ENCODE peak calls at places on chromosomes 1 and 21, in five cellular contexts. One of them, this sample, is unnamed.

GRCh38 chr1:91643431-91643830 is 142.8 kb downstream of the CDC7 start:
- DNase-seq in cardiac muscle cell: no peak
- DNase-seq in skeletal muscle cell: no peak
- DNase-seq in fibroblast of lung: no peak
- DNase-seq in neural progenitor cell: no peak
- DNase-seq in this sample: no peak

GRCh38 chr1:19289244-19289643 is 674 bp upstream of the AKR7A3 start:
- DNase-seq in cardiac muscle cell: no peak
- DNase-seq in skeletal muscle cell: no peak
- DNase-seq in fibroblast of lung: no peak
- DNase-seq in neural progenitor cell: no peak
- DNase-seq in this sample: no peak

GRCh38 chr1:41639332-41639936 is 155.0 kb upstream of the EDN2 start:
- DNase-seq in cardiac muscle cell: peak
- DNase-seq in skeletal muscle cell: no peak
- DNase-seq in fibroblast of lung: peak
- DNase-seq in neural progenitor cell: no peak
- DNase-seq in this sample: no peak

GRCh38 chr1:63329621-63330330 is 7.4 kb downstream of the FOXD3 start:
- DNase-seq in cardiac muscle cell: no peak
- DNase-seq in skeletal muscle cell: no peak
- DNase-seq in fibroblast of lung: no peak
- DNase-seq in neural progenitor cell: no peak
- DNase-seq in this sample: no peak

GRCh38 chr1:234919061-234919755 is 209.4 kb downstream of the TOMM20 start:
- DNase-seq in cardiac muscle cell: no peak
- DNase-seq in skeletal muscle cell: no peak
- DNase-seq in fibroblast of lung: no peak
- DNase-seq in neural progenitor cell: no peak
- DNase-seq in this sample: no peak

GRCh38 chr1:217076902-217077301 is 353.7 kb upstream of the ESRRG start:
- DNase-seq in cardiac muscle cell: peak
- DNase-seq in skeletal muscle cell: no peak
- DNase-seq in fibroblast of lung: peak
- DNase-seq in neural progenitor cell: no peak
- DNase-seq in this sample: no peak

GRCh38 chr1:16254263-16254948 is 17.4 kb upstream of the CPLANE2 start:
- DNase-seq in cardiac muscle cell: no peak
- DNase-seq in skeletal muscle cell: no peak
- DNase-seq in fibroblast of lung: peak
- DNase-seq in neural progenitor cell: no peak
- DNase-seq in this sample: no peak

GRCh38 chr1:3795453-3796214 is 664 bp downstream of the LRRC47 start:
- DNase-seq in cardiac muscle cell: no peak
- DNase-seq in skeletal muscle cell: no peak
- DNase-seq in fibroblast of lung: no peak
- DNase-seq in neural progenitor cell: no peak
- DNase-seq in this sample: no peak

GRCh38 chr1:150021191-150021688 is 10.7 kb upstream of the OTUD7B start:
- DNase-seq in cardiac muscle cell: no peak
- DNase-seq in skeletal muscle cell: no peak
- DNase-seq in fibroblast of lung: no peak
- DNase-seq in neural progenitor cell: no peak
- DNase-seq in this sample: no peak

GRCh38 chr1:226304291-226304955 is 4.5 kb downstream of the LIN9 start:
- DNase-seq in cardiac muscle cell: no peak
- DNase-seq in skeletal muscle cell: no peak
- DNase-seq in fibroblast of lung: no peak
- DNase-seq in neural progenitor cell: no peak
- DNase-seq in this sample: no peak

GRCh38 chr21:37658121-37658993 is 257.9 kb downstream of the KCNJ6 start:
- DNase-seq in cardiac muscle cell: no peak
- DNase-seq in skeletal muscle cell: no peak
- DNase-seq in fibroblast of lung: no peak
- DNase-seq in neural progenitor cell: no peak
- DNase-seq in this sample: no peak

GRCh38 chr1:64163972-64164371 is 39.5 kb upstream of the UBE2U start:
- DNase-seq in cardiac muscle cell: peak
- DNase-seq in skeletal muscle cell: no peak
- DNase-seq in fibroblast of lung: peak
- DNase-seq in neural progenitor cell: peak
- DNase-seq in this sample: no peak

GRCh38 chr1:206050655-206051235 is 2.2 kb upstream of the RHEX start:
- DNase-seq in cardiac muscle cell: no peak
- DNase-seq in skeletal muscle cell: no peak
- DNase-seq in fibroblast of lung: peak
- DNase-seq in neural progenitor cell: no peak
- DNase-seq in this sample: no peak

GRCh38 chr1:14095001-14095400 is 395.0 kb downstream of the PRDM2 start:
- DNase-seq in cardiac muscle cell: peak
- DNase-seq in skeletal muscle cell: no peak
- DNase-seq in fibroblast of lung: peak
- DNase-seq in neural progenitor cell: peak
- DNase-seq in this sample: no peak

GRCh38 chr1:208835082-208835467 is 590.9 kb upstream of the PLXNA2 start:
- DNase-seq in cardiac muscle cell: no peak
- DNase-seq in skeletal muscle cell: no peak
- DNase-seq in fibroblast of lung: no peak
- DNase-seq in neural progenitor cell: peak
- DNase-seq in this sample: no peak

GRCh38 chr1:226649780-226650179 is 89.3 kb downstream of the ITPKB start:
- DNase-seq in cardiac muscle cell: peak
- DNase-seq in skeletal muscle cell: no peak
- DNase-seq in fibroblast of lung: peak
- DNase-seq in neural progenitor cell: no peak
- DNase-seq in this sample: no peak

GRCh38 chr1:16209847-16210407 is 2.5 kb downstream of the ARHGEF19 start:
- DNase-seq in cardiac muscle cell: no peak
- DNase-seq in skeletal muscle cell: no peak
- DNase-seq in fibroblast of lung: peak
- DNase-seq in neural progenitor cell: peak
- DNase-seq in this sample: no peak

DNA sequence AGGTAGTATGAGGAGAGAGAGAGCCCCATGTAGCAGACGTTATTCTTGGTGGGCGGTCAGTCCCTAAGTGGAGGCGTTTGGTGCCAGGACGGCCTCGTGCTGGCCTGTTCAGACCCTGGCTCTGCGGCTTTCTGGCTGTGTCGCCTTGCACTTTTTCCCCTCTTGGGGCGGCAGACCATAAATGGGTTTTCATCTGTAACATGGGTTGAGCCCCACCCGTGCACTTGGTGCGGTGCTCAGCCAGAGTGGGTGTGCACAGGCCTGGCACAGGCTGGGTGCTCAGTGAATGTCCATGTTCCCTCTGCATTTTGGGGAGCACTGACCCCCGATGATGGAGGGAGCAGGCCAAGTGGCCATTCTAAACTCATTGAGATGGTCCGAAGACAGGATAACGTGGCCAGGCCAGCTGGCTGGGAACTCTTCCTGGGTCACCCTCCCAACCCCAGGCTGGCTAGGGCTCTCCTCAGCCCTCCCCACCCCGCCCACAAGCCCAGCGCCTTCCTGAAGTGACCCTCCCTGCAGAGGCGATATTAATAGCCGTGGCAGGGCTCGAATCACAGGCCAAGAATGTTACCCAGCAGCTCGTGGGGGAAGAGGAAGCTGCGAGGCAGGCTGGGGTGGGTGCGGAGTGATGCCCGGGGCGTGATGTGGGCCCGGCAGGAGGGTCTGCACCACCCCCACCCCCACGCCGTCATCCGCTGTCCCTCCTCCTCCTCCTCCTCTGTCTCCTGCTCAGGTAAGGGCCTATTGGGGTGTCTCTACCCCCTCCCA is 78.5 kb downstream of the ARHGEF10L start:
- DNase-seq in cardiac muscle cell: no peak
- DNase-seq in skeletal muscle cell: no peak
- DNase-seq in fibroblast of lung: peak
- DNase-seq in neural progenitor cell: no peak
- DNase-seq in this sample: no peak
- H3K4me3 ChIP-seq in cardiac muscle cell: no peak
- H3K4me3 ChIP-seq in skeletal muscle cell: peak
- H3K4me3 ChIP-seq in fibroblast of lung: peak
- H3K4me3 ChIP-seq in neural progenitor cell: no peak
- H3K4me3 ChIP-seq in this sample: no peak

GRCh38 chr1:43303477-43304286 is 2.9 kb downstream of the TIE1 start:
- DNase-seq in cardiac muscle cell: no peak
- DNase-seq in skeletal muscle cell: no peak
- DNase-seq in fibroblast of lung: no peak
- DNase-seq in neural progenitor cell: no peak
- DNase-seq in this sample: no peak
- H3K4me3 ChIP-seq in cardiac muscle cell: no peak
- H3K4me3 ChIP-seq in skeletal muscle cell: no peak
- H3K4me3 ChIP-seq in fibroblast of lung: no peak
- H3K4me3 ChIP-seq in neural progenitor cell: no peak
- H3K4me3 ChIP-seq in this sample: no peak

DNA sequence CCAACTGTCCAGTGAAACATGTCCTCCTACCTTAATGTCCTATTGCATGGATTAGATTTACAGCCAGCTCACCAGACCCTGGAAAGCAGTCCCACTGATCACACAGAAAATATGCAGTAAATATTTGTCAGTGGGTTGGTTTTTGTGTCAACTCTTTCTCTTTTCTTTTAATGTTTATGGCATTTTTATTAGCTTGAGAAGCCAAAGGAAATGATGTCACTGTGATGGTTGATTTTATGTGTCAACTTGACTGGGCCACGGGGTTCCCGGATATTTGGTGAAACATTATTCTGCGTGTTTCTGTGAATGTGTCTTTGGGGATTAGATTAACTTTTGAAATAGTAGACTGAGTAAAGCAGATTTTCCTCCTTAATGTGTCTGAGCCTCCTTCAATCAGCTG is 258.4 kb downstream of the SRGAP2C start:
- DNase-seq in cardiac muscle cell: no peak
- DNase-seq in skeletal muscle cell: peak
- DNase-seq in fibroblast of lung: peak
- DNase-seq in neural progenitor cell: no peak
- DNase-seq in this sample: no peak
- H3K4me3 ChIP-seq in cardiac muscle cell: no peak
- H3K4me3 ChIP-seq in skeletal muscle cell: no peak
- H3K4me3 ChIP-seq in fibroblast of lung: no peak
- H3K4me3 ChIP-seq in neural progenitor cell: no peak
- H3K4me3 ChIP-seq in this sample: no peak

GRCh38 chr1:94928293-94928939 is 1.5 kb upstream of the CNN3 start:
- DNase-seq in cardiac muscle cell: no peak
- DNase-seq in skeletal muscle cell: no peak
- DNase-seq in fibroblast of lung: no peak
- DNase-seq in neural progenitor cell: no peak
- DNase-seq in this sample: no peak

GRCh38 chr1:94927405-94928175 is 680 bp upstream of the CNN3 start:
- DNase-seq in cardiac muscle cell: peak
- DNase-seq in skeletal muscle cell: no peak
- DNase-seq in fibroblast of lung: peak
- DNase-seq in neural progenitor cell: peak
- DNase-seq in this sample: no peak

GRCh38 chr1:94931254-94931841 is 4.4 kb upstream of the CNN3 start:
- DNase-seq in cardiac muscle cell: no peak
- DNase-seq in skeletal muscle cell: no peak
- DNase-seq in fibroblast of lung: no peak
- DNase-seq in neural progenitor cell: no peak
- DNase-seq in this sample: no peak

GRCh38 chr1:94929351-94929814 is 2.5 kb upstream of the CNN3 start:
- DNase-seq in cardiac muscle cell: no peak
- DNase-seq in skeletal muscle cell: no peak
- DNase-seq in fibroblast of lung: no peak
- DNase-seq in neural progenitor cell: no peak
- DNase-seq in this sample: no peak

GRCh38 chr1:94929816-94930215 is 2.9 kb upstream of the CNN3 start:
- DNase-seq in cardiac muscle cell: no peak
- DNase-seq in skeletal muscle cell: no peak
- DNase-seq in fibroblast of lung: no peak
- DNase-seq in neural progenitor cell: no peak
- DNase-seq in this sample: no peak
- H3K4me3 ChIP-seq in cardiac muscle cell: no peak
- H3K4me3 ChIP-seq in skeletal muscle cell: peak
- H3K4me3 ChIP-seq in fibroblast of lung: peak
- H3K4me3 ChIP-seq in neural progenitor cell: peak
- H3K4me3 ChIP-seq in this sample: no peak

GRCh38 chr1:107871259-107871658 is 93.7 kb downstream of the VAV3 start:
- DNase-seq in cardiac muscle cell: no peak
- DNase-seq in skeletal muscle cell: no peak
- DNase-seq in fibroblast of lung: no peak
- DNase-seq in neural progenitor cell: no peak
- DNase-seq in this sample: no peak
- H3K4me3 ChIP-seq in cardiac muscle cell: no peak
- H3K4me3 ChIP-seq in skeletal muscle cell: no peak
- H3K4me3 ChIP-seq in fibroblast of lung: no peak
- H3K4me3 ChIP-seq in neural progenitor cell: no peak
- H3K4me3 ChIP-seq in this sample: no peak

GRCh38 chr1:110878993-110879392 is 6.0 kb downstream of the CD53 start:
- DNase-seq in cardiac muscle cell: no peak
- DNase-seq in skeletal muscle cell: no peak
- DNase-seq in fibroblast of lung: no peak
- DNase-seq in neural progenitor cell: no peak
- DNase-seq in this sample: no peak
- H3K4me3 ChIP-seq in cardiac muscle cell: no peak
- H3K4me3 ChIP-seq in skeletal muscle cell: no peak
- H3K4me3 ChIP-seq in fibroblast of lung: no peak
- H3K4me3 ChIP-seq in neural progenitor cell: no peak
- H3K4me3 ChIP-seq in this sample: no peak

DNA sequence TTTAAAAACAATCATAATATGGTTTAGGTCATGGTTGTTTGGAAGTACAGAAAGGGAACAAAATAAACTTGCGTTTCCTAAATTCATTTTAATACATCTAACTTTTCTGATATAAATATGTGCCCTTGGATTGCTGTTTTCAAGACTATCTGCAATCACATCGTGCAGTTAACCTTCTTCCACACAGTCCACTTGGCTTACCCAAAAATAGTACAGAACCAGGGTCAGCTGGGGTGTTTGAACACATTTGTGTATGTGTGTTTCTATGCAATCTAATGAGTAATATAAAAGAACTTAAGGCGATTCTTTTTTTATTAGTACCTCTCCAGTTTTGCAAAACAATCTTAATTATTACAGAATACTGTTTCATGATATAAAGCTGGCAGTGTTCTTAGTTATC is 19.9 kb downstream of the SAMSN1 start:
- DNase-seq in cardiac muscle cell: no peak
- DNase-seq in skeletal muscle cell: no peak
- DNase-seq in fibroblast of lung: no peak
- DNase-seq in neural progenitor cell: no peak
- DNase-seq in this sample: no peak
- H3K4me3 ChIP-seq in cardiac muscle cell: no peak
- H3K4me3 ChIP-seq in skeletal muscle cell: no peak
- H3K4me3 ChIP-seq in fibroblast of lung: no peak
- H3K4me3 ChIP-seq in neural progenitor cell: no peak
- H3K4me3 ChIP-seq in this sample: no peak

DNA sequence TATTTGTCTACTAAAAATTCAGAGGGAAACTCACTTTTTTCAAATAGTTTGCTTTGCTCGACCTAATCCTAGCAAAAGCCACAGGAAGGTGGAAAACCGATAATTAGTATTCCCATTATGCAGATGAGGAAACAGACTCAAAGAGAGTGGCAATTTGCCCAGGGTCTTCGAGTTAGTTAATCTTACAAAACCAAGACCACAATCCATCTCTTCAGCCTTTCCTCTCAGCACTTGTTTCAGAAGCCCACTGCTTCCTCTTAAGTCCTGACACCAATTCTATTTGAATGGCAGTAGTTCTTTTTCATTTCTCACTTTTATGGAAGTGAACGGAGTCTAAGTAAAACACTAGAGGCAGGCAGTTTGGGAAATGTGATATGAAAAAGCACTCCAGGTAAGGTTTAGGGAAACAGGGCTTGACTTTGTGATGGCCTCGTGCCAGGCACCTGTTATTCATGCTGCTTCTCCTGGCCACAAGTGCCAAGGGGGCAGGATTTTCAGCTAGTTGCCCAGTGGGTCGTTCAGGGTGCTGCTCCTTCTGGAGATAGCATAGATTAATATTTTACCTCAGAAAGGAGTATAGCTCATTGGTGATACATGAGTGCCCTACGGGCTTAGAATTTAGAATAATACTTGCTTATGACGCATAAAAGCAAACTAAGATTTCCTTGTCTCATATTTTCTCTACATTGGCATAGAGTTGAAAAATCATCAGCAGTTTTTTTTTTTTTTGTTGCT is 76.6 kb upstream of the NRIP1 start:
- DNase-seq in cardiac muscle cell: no peak
- DNase-seq in skeletal muscle cell: no peak
- DNase-seq in fibroblast of lung: no peak
- DNase-seq in neural progenitor cell: no peak
- DNase-seq in this sample: no peak
- H3K4me3 ChIP-seq in cardiac muscle cell: no peak
- H3K4me3 ChIP-seq in skeletal muscle cell: no peak
- H3K4me3 ChIP-seq in fibroblast of lung: no peak
- H3K4me3 ChIP-seq in neural progenitor cell: no peak
- H3K4me3 ChIP-seq in this sample: no peak